ENCODE peak calls at places on chromosomes 16 and 17, in seven cellular contexts. One of them, this sample, is unnamed.

GRCh38 chr17:17917394-17917793 is 54.8 kb downstream of the TOM1L2 start:
- DNase-seq in H54: no peak
- DNase-seq in GM19239: no peak
- DNase-seq in left ventricle myocardium inferior: no peak
- DNase-seq in right cardiac atrium: no peak
- DNase-seq in retina: no peak
- DNase-seq in AG08395: no peak
- DNase-seq in this sample: no peak

GRCh38 chr17:76075364-76076099 is 951 bp downstream of the GALR2 start:
- DNase-seq in AG08395: no peak
- DNase-seq in H54: no peak
- DNase-seq in GM19239: no peak
- DNase-seq in retina: peak
- DNase-seq in left ventricle myocardium inferior: no peak
- DNase-seq in right cardiac atrium: no peak
- DNase-seq in this sample: no peak

GRCh38 chr16:67150058-67150832 is 553 bp downstream of the B3GNT9 start:
- DNase-seq in retina: peak
- DNase-seq in GM19239: peak
- DNase-seq in left ventricle myocardium inferior: peak
- DNase-seq in H54: peak
- DNase-seq in AG08395: peak
- DNase-seq in right cardiac atrium: peak
- DNase-seq in this sample: no peak

GRCh38 chr17:82814834-82815233 is 25.0 kb downstream of the ZNF750 start:
- DNase-seq in left ventricle myocardium inferior: no peak
- DNase-seq in H54: no peak
- DNase-seq in GM19239: no peak
- DNase-seq in right cardiac atrium: peak
- DNase-seq in retina: no peak
- DNase-seq in AG08395: no peak
- DNase-seq in this sample: no peak

GRCh38 chr16:88772871-88773811 is 11.9 kb downstream of the PIEZO1 start:
- DNase-seq in retina: peak
- DNase-seq in left ventricle myocardium inferior: peak
- DNase-seq in H54: peak
- DNase-seq in GM19239: no peak
- DNase-seq in AG08395: peak
- DNase-seq in right cardiac atrium: peak
- DNase-seq in this sample: no peak

GRCh38 chr17:4098516-4099209 is 44.2 kb downstream of the ZZEF1 start:
- DNase-seq in left ventricle myocardium inferior: no peak
- DNase-seq in H54: no peak
- DNase-seq in retina: no peak
- DNase-seq in right cardiac atrium: no peak
- DNase-seq in GM19239: no peak
- DNase-seq in AG08395: no peak
- DNase-seq in this sample: no peak

GRCh38 chr16:89721644-89722391 is 481 bp downstream of the ZNF276 start:
- DNase-seq in H54: no peak
- DNase-seq in right cardiac atrium: peak
- DNase-seq in AG08395: peak
- DNase-seq in left ventricle myocardium inferior: peak
- DNase-seq in GM19239: peak
- DNase-seq in retina: peak
- DNase-seq in this sample: peak

GRCh38 chr17:50148226-50149098 is 2.0 kb downstream of the PPP1R9B start:
- DNase-seq in AG08395: peak
- DNase-seq in H54: no peak
- DNase-seq in right cardiac atrium: peak
- DNase-seq in GM19239: no peak
- DNase-seq in retina: peak
- DNase-seq in left ventricle myocardium inferior: peak
- DNase-seq in this sample: peak

GRCh38 chr17:21288581-21289017 is 4.1 kb downstream of the MAP2K3 start:
- DNase-seq in GM19239: peak
- DNase-seq in retina: no peak
- DNase-seq in H54: no peak
- DNase-seq in AG08395: no peak
- DNase-seq in right cardiac atrium: no peak
- DNase-seq in left ventricle myocardium inferior: no peak
- DNase-seq in this sample: peak

GRCh38 chr16:30439720-30440348 is 5.8 kb downstream of the SEPHS2 start:
- DNase-seq in retina: no peak
- DNase-seq in left ventricle myocardium inferior: no peak
- DNase-seq in right cardiac atrium: peak
- DNase-seq in AG08395: no peak
- DNase-seq in H54: no peak
- DNase-seq in GM19239: no peak
- DNase-seq in this sample: no peak

GRCh38 chr16:2009302-2009711 is 314 bp downstream of the ZNF598 start:
- DNase-seq in GM19239: no peak
- DNase-seq in left ventricle myocardium inferior: peak
- DNase-seq in retina: no peak
- DNase-seq in H54: no peak
- DNase-seq in AG08395: no peak
- DNase-seq in right cardiac atrium: no peak
- DNase-seq in this sample: no peak

GRCh38 chr16:46693598-46693997 is 4.1 kb downstream of the ORC6 start:
- DNase-seq in AG08395: no peak
- DNase-seq in H54: no peak
- DNase-seq in retina: no peak
- DNase-seq in right cardiac atrium: no peak
- DNase-seq in left ventricle myocardium inferior: no peak
- DNase-seq in GM19239: no peak
- DNase-seq in this sample: no peak

GRCh38 chr17:10210151-10210574 is 11.8 kb upstream of the GAS7 start:
- DNase-seq in GM19239: no peak
- DNase-seq in right cardiac atrium: no peak
- DNase-seq in AG08395: peak
- DNase-seq in left ventricle myocardium inferior: no peak
- DNase-seq in H54: no peak
- DNase-seq in retina: no peak
- DNase-seq in this sample: no peak

GRCh38 chr16:57534881-57535658 is 1.3 kb downstream of the CCDC102A start:
- DNase-seq in retina: no peak
- DNase-seq in left ventricle myocardium inferior: no peak
- DNase-seq in AG08395: no peak
- DNase-seq in right cardiac atrium: no peak
- DNase-seq in H54: no peak
- DNase-seq in GM19239: no peak
- DNase-seq in this sample: no peak

GRCh38 chr16:68985268-68985667 is 120.2 kb upstream of the HAS3 start:
- DNase-seq in left ventricle myocardium inferior: no peak
- DNase-seq in retina: no peak
- DNase-seq in right cardiac atrium: no peak
- DNase-seq in GM19239: no peak
- DNase-seq in AG08395: no peak
- DNase-seq in H54: no peak
- DNase-seq in this sample: no peak

GRCh38 chr17:36507266-36507665 is 20.8 kb downstream of the ZNHIT3 start:
- DNase-seq in AG08395: no peak
- DNase-seq in retina: no peak
- DNase-seq in left ventricle myocardium inferior: no peak
- DNase-seq in GM19239: no peak
- DNase-seq in right cardiac atrium: no peak
- DNase-seq in H54: no peak
- DNase-seq in this sample: no peak

GRCh38 chr17:31548709-31549108 is 157.2 kb downstream of the RAB11FIP4 start:
- DNase-seq in AG08395: no peak
- DNase-seq in retina: no peak
- DNase-seq in GM19239: no peak
- DNase-seq in H54: no peak
- DNase-seq in left ventricle myocardium inferior: no peak
- DNase-seq in right cardiac atrium: no peak
- DNase-seq in this sample: no peak

GRCh38 chr16:9047689-9048301 is 43.6 kb upstream of the HAPSTR1 start:
- DNase-seq in AG08395: peak
- DNase-seq in right cardiac atrium: peak
- DNase-seq in left ventricle myocardium inferior: peak
- DNase-seq in retina: peak
- DNase-seq in GM19239: no peak
- DNase-seq in H54: peak
- DNase-seq in this sample: no peak

GRCh38 chr17:28788100-28788499 is 44.3 kb downstream of the TRAF4 start:
- DNase-seq in left ventricle myocardium inferior: no peak
- DNase-seq in right cardiac atrium: no peak
- DNase-seq in H54: no peak
- DNase-seq in GM19239: no peak
- DNase-seq in retina: no peak
- DNase-seq in AG08395: no peak
- DNase-seq in this sample: no peak

GRCh38 chr16:82061861-82062525 is 26.9 kb downstream of the HSD17B2 start:
- DNase-seq in AG08395: no peak
- DNase-seq in right cardiac atrium: no peak
- DNase-seq in left ventricle myocardium inferior: no peak
- DNase-seq in retina: no peak
- DNase-seq in H54: no peak
- DNase-seq in GM19239: peak
- DNase-seq in this sample: no peak

GRCh38 chr17:80971704-80972304 is 19.8 kb upstream of the CHMP6 start:
- DNase-seq in right cardiac atrium: peak
- DNase-seq in AG08395: no peak
- DNase-seq in retina: no peak
- DNase-seq in left ventricle myocardium inferior: no peak
- DNase-seq in H54: no peak
- DNase-seq in GM19239: no peak
- DNase-seq in this sample: no peak

GRCh38 chr16:77582956-77583355 is 139.4 kb upstream of the NUDT7 start:
- DNase-seq in left ventricle myocardium inferior: no peak
- DNase-seq in retina: no peak
- DNase-seq in AG08395: no peak
- DNase-seq in GM19239: no peak
- DNase-seq in right cardiac atrium: no peak
- DNase-seq in H54: no peak
- DNase-seq in this sample: no peak

GRCh38 chr17:20979792-20980083 is 63.1 kb downstream of the USP22 start:
- DNase-seq in retina: no peak
- DNase-seq in right cardiac atrium: no peak
- DNase-seq in left ventricle myocardium inferior: no peak
- DNase-seq in GM19239: no peak
- DNase-seq in H54: no peak
- DNase-seq in AG08395: no peak
- DNase-seq in this sample: no peak

GRCh38 chr16:53893731-53894435 is 189.9 kb downstream of the FTO start:
- DNase-seq in H54: no peak
- DNase-seq in GM19239: no peak
- DNase-seq in retina: no peak
- DNase-seq in right cardiac atrium: no peak
- DNase-seq in left ventricle myocardium inferior: no peak
- DNase-seq in AG08395: peak
- DNase-seq in this sample: no peak

GRCh38 chr17:858941-859452 is 76.8 kb downstream of the MRM3 start:
- DNase-seq in retina: no peak
- DNase-seq in left ventricle myocardium inferior: no peak
- DNase-seq in right cardiac atrium: peak
- DNase-seq in AG08395: no peak
- DNase-seq in H54: no peak
- DNase-seq in GM19239: no peak
- DNase-seq in this sample: no peak

GRCh38 chr16:66434619-66435430 is 7.7 kb downstream of the BEAN1 start:
- DNase-seq in AG08395: no peak
- DNase-seq in retina: no peak
- DNase-seq in GM19239: no peak
- DNase-seq in right cardiac atrium: no peak
- DNase-seq in left ventricle myocardium inferior: no peak
- DNase-seq in H54: no peak
- DNase-seq in this sample: no peak

GRCh38 chr17:10114931-10115535 is 83.4 kb downstream of the GAS7 start:
- DNase-seq in H54: peak
- DNase-seq in AG08395: peak
- DNase-seq in retina: no peak
- DNase-seq in GM19239: no peak
- DNase-seq in right cardiac atrium: peak
- DNase-seq in left ventricle myocardium inferior: peak
- DNase-seq in this sample: peak

GRCh38 chr17:81306491-81306890 is 11.4 kb upstream of the SLC38A10 start:
- DNase-seq in GM19239: no peak
- DNase-seq in H54: no peak
- DNase-seq in left ventricle myocardium inferior: no peak
- DNase-seq in retina: no peak
- DNase-seq in AG08395: no peak
- DNase-seq in right cardiac atrium: no peak
- DNase-seq in this sample: no peak

GRCh38 chr17:5745091-5745820 is 160.9 kb upstream of the NLRP1 start:
- DNase-seq in GM19239: no peak
- DNase-seq in H54: no peak
- DNase-seq in AG08395: no peak
- DNase-seq in left ventricle myocardium inferior: no peak
- DNase-seq in right cardiac atrium: no peak
- DNase-seq in retina: peak
- DNase-seq in this sample: no peak

GRCh38 chr17:79988163-79988971 is 47.3 kb downstream of the TBC1D16 start:
- DNase-seq in right cardiac atrium: peak
- DNase-seq in AG08395: peak
- DNase-seq in GM19239: no peak
- DNase-seq in H54: peak
- DNase-seq in retina: no peak
- DNase-seq in left ventricle myocardium inferior: no peak
- DNase-seq in this sample: no peak

GRCh38 chr16:87044829-87045228 is 272.4 kb downstream of the C16orf95 start:
- DNase-seq in H54: no peak
- DNase-seq in right cardiac atrium: no peak
- DNase-seq in retina: no peak
- DNase-seq in GM19239: no peak
- DNase-seq in AG08395: no peak
- DNase-seq in left ventricle myocardium inferior: no peak
- DNase-seq in this sample: no peak

GRCh38 chr16:3045758-3046505 is 429 bp upstream of the MMP25 start:
- DNase-seq in H54: no peak
- DNase-seq in right cardiac atrium: no peak
- DNase-seq in left ventricle myocardium inferior: no peak
- DNase-seq in GM19239: peak
- DNase-seq in AG08395: no peak
- DNase-seq in retina: peak
- DNase-seq in this sample: no peak

GRCh38 chr17:82151106-82151957 is 53.3 kb upstream of the FASN start:
- DNase-seq in GM19239: no peak
- DNase-seq in AG08395: no peak
- DNase-seq in left ventricle myocardium inferior: no peak
- DNase-seq in H54: no peak
- DNase-seq in retina: no peak
- DNase-seq in right cardiac atrium: no peak
- DNase-seq in this sample: no peak

GRCh38 chr16:57474671-57475661 is 11.3 kb downstream of the DOK4 start:
- DNase-seq in right cardiac atrium: no peak
- DNase-seq in H54: no peak
- DNase-seq in left ventricle myocardium inferior: no peak
- DNase-seq in AG08395: no peak
- DNase-seq in retina: no peak
- DNase-seq in GM19239: no peak
- DNase-seq in this sample: no peak

GRCh38 chr17:77840576-77841160 is 117.8 kb upstream of the TNRC6C start:
- DNase-seq in H54: no peak
- DNase-seq in right cardiac atrium: no peak
- DNase-seq in AG08395: no peak
- DNase-seq in retina: no peak
- DNase-seq in left ventricle myocardium inferior: peak
- DNase-seq in GM19239: no peak
- DNase-seq in this sample: no peak

GRCh38 chr16:74774223-74775139 is at the start of gene FA2H:
- DNase-seq in H54: peak
- DNase-seq in GM19239: peak
- DNase-seq in retina: peak
- DNase-seq in right cardiac atrium: peak
- DNase-seq in left ventricle myocardium inferior: peak
- DNase-seq in AG08395: peak
- DNase-seq in this sample: peak

GRCh38 chr17:12180644-12181261 is 160.1 kb downstream of the MAP2K4 start:
- DNase-seq in AG08395: peak
- DNase-seq in right cardiac atrium: no peak
- DNase-seq in retina: peak
- DNase-seq in GM19239: peak
- DNase-seq in H54: peak
- DNase-seq in left ventricle myocardium inferior: no peak
- DNase-seq in this sample: no peak

GRCh38 chr16:50280932-50281331 is 14.6 kb downstream of the ADCY7 start:
- DNase-seq in H54: no peak
- DNase-seq in retina: no peak
- DNase-seq in AG08395: no peak
- DNase-seq in left ventricle myocardium inferior: peak
- DNase-seq in right cardiac atrium: peak
- DNase-seq in GM19239: no peak
- DNase-seq in this sample: no peak